ENCODE peak calls at places on chromosomes 13 and 19, in nine cellular contexts. I, X, W, E, Q, U, R, K and M are unnamed samples.

GRCh38 chr13:72774019-72774418 is 7.7 kb downstream of the DIS3 start:
- DNase-seq in I (no peak), X (no peak), W (no peak), E (no peak), Q (peak; percentile 8), U (no peak), R (no peak), K (no peak), M (no peak)

GRCh38 chr19:38657633-38658222 is 10.3 kb downstream of the ACTN4 start:
- DNase-seq in I (no peak), X (no peak), W (peak; percentile 76), E (no peak), Q (peak; percentile 56), U (no peak), R (peak; percentile 94), K (no peak), M (no peak)

GRCh38 chr13:72637561-72637960 is 89.9 kb downstream of the MZT1 start:
- DNase-seq in I (no peak), X (no peak), W (no peak), E (no peak), Q (no peak), U (no peak), R (no peak), K (no peak), M (no peak)

GRCh38 chr19:29573486-29573885 is 32.6 kb upstream of the POP4 start:
- DNase-seq in I (no peak), X (no peak), W (no peak), E (peak; percentile 67), Q (no peak), U (no peak), R (no peak), K (no peak), M (no peak)

GRCh38 chr13:99311748-99312492 is 4.7 kb upstream of the GPR183 start:
- DNase-seq in I (peak; percentile 83), X (peak; percentile 19), W (no peak), E (no peak), Q (no peak), U (no peak), R (no peak), K (no peak), M (no peak)

GRCh38 chr13:90690458-90691063 is 656.9 kb upstream of the MIR17HG start:
- DNase-seq in I (no peak), X (no peak), W (peak; percentile 51), E (no peak), Q (peak; percentile 51), U (no peak), R (no peak), K (no peak), M (no peak)

GRCh38 chr13:50326746-50327145 is 311.5 kb downstream of the KCNRG start:
- DNase-seq in I (no peak), X (no peak), W (no peak), E (no peak), Q (no peak), U (no peak), R (peak; percentile 5), K (no peak), M (no peak)

GRCh38 chr13:25575562-25575961 is 203.8 kb downstream of the ATP8A2 start:
- DNase-seq in I (no peak), X (no peak), W (no peak), E (no peak), Q (no peak), U (no peak), R (peak; percentile 19), K (no peak), M (no peak)

GRCh38 chr19:2428756-2429711 is 1.6 kb upstream of the TIMM13 start:
- DNase-seq in I (no peak), X (no peak), W (no peak), E (no peak), Q (no peak), U (no peak), R (no peak), K (no peak), M (no peak)
- H3K27ac ChIP-seq in I (no peak overlapping the region), X (peak overlapping the region; percentile 96), W (no peak overlapping the region), E (no peak overlapping the region), Q (no peak overlapping the region), U (no peak overlapping the region), R (no peak overlapping the region), K (no peak overlapping the region), M (peak overlapping the region; percentile 95)

GRCh38 chr19:3803114-3803888 is 17.1 kb upstream of the MATK start:
- DNase-seq in I (no peak), X (no peak), W (no peak), E (no peak), Q (no peak), U (no peak), R (no peak), K (no peak), M (no peak)

GRCh38 chr19:3798137-3798536 is 12.0 kb upstream of the MATK start:
- DNase-seq in I (no peak), X (no peak), W (no peak), E (no peak), Q (no peak), U (no peak), R (no peak), K (no peak), M (no peak)

GRCh38 chr19:3804429-3804828 is 18.2 kb upstream of the MATK start:
- DNase-seq in I (no peak), X (no peak), W (no peak), E (no peak), Q (no peak), U (no peak), R (no peak), K (no peak), M (no peak)

GRCh38 chr19:3803986-3804385 is 17.8 kb upstream of the MATK start:
- DNase-seq in I (no peak), X (no peak), W (no peak), E (no peak), Q (no peak), U (no peak), R (no peak), K (no peak), M (no peak)

DNA sequence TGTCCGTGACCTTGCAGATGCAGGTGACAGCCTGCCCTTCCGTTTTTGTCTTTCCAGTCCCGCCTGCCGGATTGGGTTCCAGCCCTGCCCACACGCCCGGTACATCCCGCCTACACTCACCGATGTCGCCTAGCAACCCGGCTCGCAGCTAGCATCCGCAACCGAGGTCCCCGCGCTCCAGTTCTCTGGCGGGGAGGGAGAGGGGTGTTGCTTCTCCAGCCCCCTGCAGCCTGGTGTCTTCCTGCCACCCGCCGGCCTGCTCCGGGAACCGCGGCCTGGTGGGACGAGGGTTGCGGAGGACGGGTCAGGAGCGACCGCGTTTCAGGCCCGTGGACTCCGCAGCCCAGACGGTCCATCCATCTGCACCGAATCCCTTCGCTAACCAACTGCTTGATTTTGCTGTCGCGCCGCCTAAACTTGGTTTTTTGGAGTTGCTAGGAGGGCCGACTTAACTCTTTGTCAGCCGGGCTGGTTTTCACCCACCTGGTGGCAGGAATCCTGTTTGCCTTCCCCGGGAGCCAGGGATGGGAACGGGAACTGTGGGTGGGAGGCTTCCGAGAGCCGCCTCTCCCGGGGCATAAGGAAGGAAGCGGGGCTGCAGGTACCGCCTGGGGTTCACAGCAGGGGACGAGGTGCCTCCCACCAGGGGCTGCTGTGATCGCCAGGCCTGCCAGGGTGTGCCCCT is 15.4 kb upstream of the MATK start:
- DNase-seq in I (no peak), X (peak; percentile 85), W (peak; percentile 4), E (no peak), Q (no peak), U (peak; percentile 46), R (peak; percentile 10), K (no peak), M (no peak)
- TF ChIP-seq CTCF in I (no peak), X (peak; percentile 43), W (peak; percentile 47), E (no peak), Q (peak; percentile 23), U (peak; percentile 29), R (no peak), K (no peak), M (no peak)

GRCh38 chr19:3463959-3464796 is 16.1 kb downstream of the SMIM24 start:
- DNase-seq in I (no peak), X (peak; percentile 44), W (no peak), E (no peak), Q (no peak), U (no peak), R (no peak), K (no peak), M (no peak)

GRCh38 chr19:3465552-3465951 is 14.8 kb downstream of the SMIM24 start:
- DNase-seq in I (no peak), X (no peak), W (no peak), E (no peak), Q (no peak), U (no peak), R (no peak), K (no peak), M (no peak)

GRCh38 chr19:3463039-3463958 is 17.0 kb downstream of the SMIM24 start:
- DNase-seq in I (peak; percentile 48), X (no peak), W (no peak), E (no peak), Q (no peak), U (no peak), R (no peak), K (no peak), M (no peak)

GRCh38 chr19:3466630-3467029 is 13.7 kb downstream of the SMIM24 start:
- DNase-seq in I (no peak), X (no peak), W (no peak), E (no peak), Q (peak; percentile 18), U (peak; percentile 31), R (no peak), K (no peak), M (no peak)

GRCh38 chr19:3464797-3465235 is 15.5 kb downstream of the SMIM24 start:
- DNase-seq in I (no peak), X (no peak), W (no peak), E (no peak), Q (no peak), U (no peak), R (no peak), K (no peak), M (peak; percentile 66)
- H3K27ac ChIP-seq in I (no peak overlapping the region), X (no peak overlapping the region), W (no peak overlapping the region), E (peak overlapping the region; percentile 69), Q (no peak overlapping the region), U (no peak overlapping the region), R (no peak overlapping the region), K (peak overlapping the region; percentile 58), M (no peak overlapping the region)

GRCh38 chr13:44207476-44207875 is 166.1 kb upstream of the SERP2 start:
- DNase-seq in I (no peak), X (no peak), W (no peak), E (no peak), Q (no peak), U (no peak), R (peak; percentile 85), K (no peak), M (no peak)

GRCh38 chr13:44210525-44210924 is 163.1 kb upstream of the SERP2 start:
- DNase-seq in I (no peak), X (no peak), W (no peak), E (no peak), Q (no peak), U (no peak), R (no peak), K (no peak), M (no peak)

GRCh38 chr13:44211753-44212152 is 161.9 kb upstream of the SERP2 start:
- DNase-seq in I (no peak), X (no peak), W (no peak), E (no peak), Q (no peak), U (no peak), R (no peak), K (no peak), M (no peak)

GRCh38 chr13:44212633-44213387 is 160.8 kb upstream of the SERP2 start:
- DNase-seq in I (no peak), X (no peak), W (no peak), E (no peak), Q (peak; percentile 81), U (no peak), R (no peak), K (no peak), M (no peak)

DNA sequence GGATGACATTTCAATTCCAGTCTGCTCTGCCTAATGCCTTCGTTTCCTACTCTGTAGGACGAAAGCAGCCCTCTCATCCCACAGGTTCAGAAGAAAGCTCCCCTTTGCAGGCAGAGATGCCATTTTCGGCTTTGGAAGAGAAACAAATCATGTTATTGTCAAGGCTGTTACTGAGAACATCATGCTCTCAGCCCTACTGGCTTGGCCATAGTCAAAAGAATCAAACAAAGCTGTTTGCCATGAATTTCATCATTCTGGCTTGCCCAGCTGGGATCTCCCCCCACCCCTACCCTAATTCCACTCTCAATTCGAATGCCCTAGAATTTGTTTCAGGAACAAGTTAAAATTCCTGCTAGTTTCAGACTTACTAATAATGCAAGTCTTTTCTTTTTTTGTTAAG is 162.3 kb upstream of the SERP2 start:
- DNase-seq in I (no peak), X (no peak), W (no peak), E (no peak), Q (peak; percentile 64), U (no peak), R (no peak), K (no peak), M (no peak)
- TF ChIP-seq CTCF in I (no peak), X (no peak), W (no peak), E (no peak), Q (no peak), U (no peak), R (no peak), K (no peak), M (no peak)